ENCODE peak calls at places on chromosomes 7 and 10, in five cellular contexts. H, K, C, G and Y are unnamed samples.
A peak's percentile ranks its signal among the peaks of the same experiment; 100 is the strongest.

GRCh38 chr7:152145853-152146466 is 120.5 kb downstream of the GALNT11 start:
- DNase-seq in C (no peak), G (peak; percentile 84), K (peak; percentile 69), H (no peak), Y (peak; percentile 39)

GRCh38 chr10:109773818-109774440 is 149.4 kb downstream of the XPNPEP1 start:
- DNase-seq in G (peak; percentile 55), K (peak; percentile 38), H (no peak), C (no peak), Y (peak; percentile 60)

GRCh38 chr7:128867241-128867640 is 4.6 kb downstream of the ATP6V1F start:
- DNase-seq in K (no peak), C (no peak), G (no peak), H (no peak), Y (no peak)

GRCh38 chr7:17472518-17472917 is 174.1 kb downstream of the AHR start:
- DNase-seq in K (no peak), H (no peak), C (no peak), G (no peak), Y (no peak)

GRCh38 chr7:117219485-117219884 is 103.4 kb downstream of the WNT2 start:
- DNase-seq in K (peak; percentile 45), C (no peak), H (no peak), G (peak; percentile 18), Y (peak; percentile 70)

GRCh38 chr10:4263281-4263921 is 478.4 kb upstream of the KLF6 start:
- DNase-seq in C (no peak), G (no peak), H (no peak), K (no peak), Y (peak; percentile 83)

GRCh38 chr10:133141144-133141962 is 18.7 kb upstream of the KNDC1 start:
- DNase-seq in G (no peak), C (peak; percentile 69), K (no peak), H (no peak), Y (no peak)

GRCh38 chr10:132184816-132185593 is 1.7 kb upstream of the DPYSL4 start:
- DNase-seq in C (peak; percentile 33), H (no peak), G (no peak), K (no peak), Y (no peak)

GRCh38 chr7:90267263-90267858 is 22.4 kb downstream of the CFAP69 start:
- DNase-seq in K (no peak), G (no peak), C (no peak), H (no peak), Y (no peak)
- H3K4me3 ChIP-seq in K (no peak overlapping the region), G (no peak overlapping the region), C (no peak overlapping the region), H (peak overlapping the region; percentile 4), Y (no peak overlapping the region)

GRCh38 chr10:72332423-72333110 is 22.2 kb downstream of the DNAJB12 start:
- DNase-seq in K (no peak), C (peak; percentile 58), H (no peak), G (no peak), Y (no peak)
- H3K4me3 ChIP-seq in K (no peak overlapping the region), C (no peak overlapping the region), H (peak overlapping the region; percentile 12), G (no peak overlapping the region), Y (no peak overlapping the region)

GRCh38 chr7:1026721-1027151 is 17.6 kb upstream of the GPR146 start:
- DNase-seq in G (no peak), C (peak; percentile 62), H (no peak), K (no peak), Y (no peak)
- H3K4me3 ChIP-seq in G (peak overlapping the region; percentile 60), C (peak overlapping the region; percentile 50), H (peak overlapping the region; percentile 75), K (peak overlapping the region; percentile 67), Y (peak overlapping the region; percentile 66)

GRCh38 chr10:77192402-77192801 is 445.2 kb downstream of the KCNMA1 start:
- DNase-seq in C (no peak), K (no peak), G (no peak), H (no peak), Y (no peak)

GRCh38 chr10:77191324-77192049 is 446.1 kb downstream of the KCNMA1 start:
- DNase-seq in K (no peak), C (no peak), H (no peak), G (no peak), Y (no peak)

GRCh38 chr10:77197544-77197943 is 440.1 kb downstream of the KCNMA1 start:
- DNase-seq in H (no peak), K (no peak), G (no peak), C (no peak), Y (no peak)

GRCh38 chr10:77196616-77197015 is 441.0 kb downstream of the KCNMA1 start:
- DNase-seq in C (no peak), K (no peak), G (no peak), H (no peak), Y (no peak)

DNA sequence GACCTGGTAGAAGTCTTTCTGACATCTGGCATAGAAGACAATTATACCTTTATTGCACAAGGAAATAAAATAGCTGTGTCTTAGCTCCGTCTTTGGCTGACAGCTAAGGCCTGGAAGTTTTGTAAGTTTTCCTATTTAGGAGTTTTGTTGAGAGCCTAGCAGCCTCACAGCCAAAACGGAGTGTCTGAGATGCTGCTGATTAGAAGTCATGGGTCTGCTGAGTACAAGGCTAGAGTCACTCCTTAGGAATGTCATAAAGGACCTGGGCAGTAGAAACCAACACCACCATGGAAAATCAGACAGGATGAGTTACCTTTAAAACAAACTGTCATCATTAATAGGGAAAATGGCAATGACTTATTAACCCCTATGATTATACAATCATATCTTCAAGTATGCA is 442.5 kb downstream of the KCNMA1 start:
- DNase-seq in G (peak; percentile 82), K (peak; percentile 88), C (no peak), H (no peak), Y (peak; percentile 94)
- H3K4me3 ChIP-seq in G (no peak overlapping the region), K (no peak overlapping the region), C (no peak overlapping the region), H (no peak overlapping the region), Y (no peak overlapping the region)

DNA sequence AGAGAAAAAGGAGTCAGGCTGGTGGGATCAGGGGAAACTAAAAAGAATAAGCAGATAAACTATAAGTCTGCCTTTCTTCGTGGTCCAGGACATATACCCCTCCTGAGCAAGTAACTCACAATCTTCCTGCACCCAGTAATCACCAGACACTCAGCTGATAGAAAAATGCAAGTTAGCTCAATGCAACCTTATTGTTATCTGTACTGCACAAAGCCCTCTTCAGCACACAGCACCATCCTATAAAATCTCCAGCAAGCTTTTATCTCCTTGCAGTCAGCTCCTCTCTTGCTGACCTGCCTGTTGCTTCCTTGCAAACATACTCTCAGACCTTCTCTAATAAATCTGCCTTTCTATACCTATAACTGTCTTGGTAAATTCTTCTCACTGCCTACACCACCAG is 6.7 kb downstream of the SLC37A3 start:
- DNase-seq in C (no peak), H (no peak), K (no peak), G (no peak), Y (no peak)
- H3K4me3 ChIP-seq in C (no peak overlapping the region), H (no peak overlapping the region), K (no peak overlapping the region), G (no peak overlapping the region), Y (no peak overlapping the region)

GRCh38 chr10:60781678-60782077 is 3.4 kb downstream of the CDK1 start:
- DNase-seq in K (no peak), C (no peak), G (no peak), H (no peak), Y (peak; percentile 39)
- H3K4me3 ChIP-seq in K (no peak overlapping the region), C (no peak overlapping the region), G (no peak overlapping the region), H (no peak overlapping the region), Y (peak overlapping the region; percentile 22)